ENCODE peak calls at places on chromosomes 13 and 19, in four cellular contexts. A, M, T and Y are unnamed samples.

GRCh38 chr19:39193785-39194184 is 3.0 kb upstream of the NCCRP1 start:
- DNase-seq in A (no peak), M (no peak), T (no peak), Y (no peak)

GRCh38 chr13:101579291-101579802 is 126.9 kb downstream of the ITGBL1 start:
- DNase-seq in A (no peak), M (no peak), T (peak), Y (no peak)

GRCh38 chr13:45333973-45334922 is 6.7 kb downstream of the TPT1 start:
- DNase-seq in A (no peak), M (peak), T (peak), Y (no peak)

GRCh38 chr13:20720499-20720898 is 17.0 kb downstream of the IL17D start:
- DNase-seq in A (no peak), M (no peak), T (no peak), Y (no peak)

GRCh38 chr13:39106216-39106995 is 68.2 kb downstream of the NHLRC3 start:
- DNase-seq in A (no peak), M (no peak), T (no peak), Y (no peak)

GRCh38 chr13:25840261-25840660 is 211.6 kb downstream of the SHISA2 start:
- DNase-seq in A (no peak), M (no peak), T (peak), Y (no peak)

GRCh38 chr13:30618186-30618937 is 642 bp downstream of the USPL1 start:
- DNase-seq in A (peak), M (peak), T (peak), Y (no peak)

GRCh38 chr19:10836478-10837325 is 690 bp upstream of the TMED1 start:
- DNase-seq in A (peak), M (peak), T (no peak), Y (peak)

GRCh38 chr13:100506154-100506553 is 82.4 kb downstream of the GGACT start:
- DNase-seq in A (no peak), M (peak), T (no peak), Y (no peak)

GRCh38 chr13:61664821-61665705 is 249.4 kb upstream of the PCDH20 start:
- DNase-seq in A (peak), M (no peak), T (peak), Y (no peak)

GRCh38 chr19:2340496-2341246 is 12.2 kb downstream of the SPPL2B start:
- DNase-seq in A (no peak), M (no peak), T (no peak), Y (no peak)

GRCh38 chr19:18514800-18515682 is 6.8 kb downstream of the ELL start:
- DNase-seq in A (peak), M (no peak), T (peak), Y (no peak)

GRCh38 chr19:322616-323015 is 22.0 kb downstream of the MIER2 start:
- DNase-seq in A (no peak), M (no peak), T (no peak), Y (no peak)

GRCh38 chr19:29685326-29685725 is 20.1 kb downstream of the PLEKHF1 start:
- DNase-seq in A (peak), M (no peak), T (peak), Y (no peak)

GRCh38 chr13:50850445-50850844 is 7.0 kb upstream of the DLEU7 start:
- DNase-seq in A (no peak), M (no peak), T (no peak), Y (no peak)

GRCh38 chr19:35615036-35615435 is 2.5 kb downstream of the HAUS5 start:
- DNase-seq in A (no peak), M (no peak), T (no peak), Y (no peak)

GRCh38 chr19:11587302-11587972 is 9.8 kb upstream of the ZNF627 start:
- DNase-seq in A (peak), M (peak), T (peak), Y (peak)

GRCh38 chr19:52961981-52962380 is 700 bp downstream of the ZNF816 start:
- DNase-seq in A (no peak), M (no peak), T (peak), Y (no peak)

GRCh38 chr19:6065685-6066365 is 44.5 kb downstream of the RFX2 start:
- DNase-seq in A (no peak), M (peak), T (peak), Y (no peak)

GRCh38 chr19:16628984-16629691 is 1.1 kb upstream of the MED26 start:
- DNase-seq in A (no peak), M (peak), T (no peak), Y (no peak)

GRCh38 chr13:53200498-53201453 is 172.2 kb downstream of the OLFM4 start:
- DNase-seq in A (peak), M (peak), T (no peak), Y (peak)

GRCh38 chr13:98751397-98752110 is 918 bp downstream of the SLC15A1 start:
- DNase-seq in A (no peak), M (no peak), T (peak), Y (no peak)

GRCh38 chr19:5536337-5536894 is 31.3 kb downstream of the TINCR start:
- DNase-seq in A (no peak), M (no peak), T (peak), Y (no peak)

GRCh38 chr19:51737924-51738323 is 13.8 kb downstream of the FPR1 start:
- DNase-seq in A (no peak), M (no peak), T (no peak), Y (no peak)

GRCh38 chr13:51501592-51502205 is 48.9 kb upstream of the INTS6 start:
- DNase-seq in A (no peak), M (no peak), T (peak), Y (no peak)

GRCh38 chr13:29165840-29166239 is 345.7 kb downstream of the MTUS2 start:
- DNase-seq in A (no peak), M (no peak), T (no peak), Y (no peak)

GRCh38 chr19:11461453-11461852 is 19.4 kb downstream of the ELAVL3 start:
- DNase-seq in A (no peak), M (no peak), T (no peak), Y (no peak)

GRCh38 chr19:16295071-16295470 is 29.6 kb upstream of the KLF2 start:
- DNase-seq in A (no peak), M (no peak), T (no peak), Y (no peak)

GRCh38 chr13:26515721-26516120 is 41.8 kb upstream of the WASF3 start:
- DNase-seq in A (no peak), M (no peak), T (no peak), Y (no peak)

GRCh38 chr19:1026189-1027019 is at the start of gene CNN2:
- DNase-seq in A (peak), M (peak), T (peak), Y (peak)